ENCODE peak calls at places on chromosomes 6 and 20, in five cellular contexts. K, A, Q, J and P are unnamed samples.

GRCh38 chr6:160945516-160946177 is 45.9 kb upstream of the MAP3K4 start:
- DNase-seq in A (no peak), Q (no peak), K (no peak), J (no peak), P (no peak)

GRCh38 chr6:30571085-30572077 is at the start of gene ABCF1:
- DNase-seq in K (peak), A (peak), Q (peak), J (peak), P (peak)

GRCh38 chr20:32227316-32227715 is 19.6 kb downstream of the POFUT1 start:
- DNase-seq in J (no peak), Q (no peak), A (no peak), K (no peak), P (no peak)

GRCh38 chr20:53622247-53623114 is 28.8 kb upstream of the ZNF217 start:
- DNase-seq in K (no peak), A (no peak), J (peak), Q (no peak), P (no peak)

GRCh38 chr6:22980446-22980845 is 411.1 kb downstream of the HDGFL1 start:
- DNase-seq in Q (no peak), K (peak), A (no peak), J (no peak), P (no peak)

GRCh38 chr20:52150440-52151258 is 40.9 kb downstream of the ZFP64 start:
- DNase-seq in A (peak), Q (no peak), J (peak), K (peak), P (no peak)

GRCh38 chr6:160353950-160354496 is 5.8 kb downstream of the SLC22A3 start:
- DNase-seq in K (no peak), J (no peak), A (no peak), Q (no peak), P (no peak)

GRCh38 chr6:30647039-30647801 is at the start of gene C6orf136:
- DNase-seq in Q (peak), J (peak), A (peak), K (peak), P (peak)

GRCh38 chr6:75206338-75207210 is 721 bp upstream of the COL12A1 start:
- DNase-seq in Q (no peak), J (no peak), K (no peak), A (peak), P (peak)

GRCh38 chr6:115064680-115065079 is 721.9 kb upstream of the HS3ST5 start:
- DNase-seq in K (no peak), A (no peak), J (no peak), Q (no peak), P (no peak)

GRCh38 chr6:139409026-139409425 is 34.6 kb upstream of the CITED2 start:
- DNase-seq in A (no peak), J (no peak), K (peak), Q (no peak), P (no peak)

GRCh38 chr6:157563611-157564284 is 182.8 kb downstream of the ZDHHC14 start:
- DNase-seq in A (no peak), J (no peak), Q (no peak), K (no peak), P (no peak)

GRCh38 chr6:122068291-122068769 is 331.1 kb upstream of the HSF2 start:
- DNase-seq in J (no peak), A (no peak), Q (no peak), K (no peak), P (no peak)

GRCh38 chr20:34209111-34209510 is 32.1 kb upstream of the ASIP start:
- DNase-seq in Q (no peak), J (no peak), A (no peak), K (no peak), P (no peak)

GRCh38 chr6:111230351-111231077 is 143.2 kb downstream of the SLC16A10 start:
- DNase-seq in K (peak), Q (no peak), A (no peak), J (no peak), P (no peak)

GRCh38 chr6:150297327-150298028 is 71.3 kb upstream of the IYD start:
- DNase-seq in Q (no peak), A (no peak), K (no peak), J (no peak), P (no peak)

GRCh38 chr6:164404802-164405488 is 904.5 kb downstream of the C6orf118 start:
- DNase-seq in J (no peak), A (no peak), Q (no peak), K (no peak), P (no peak)

GRCh38 chr6:168865522-168865921 is 388.1 kb downstream of the THBS2 start:
- DNase-seq in A (no peak), Q (no peak), J (no peak), K (no peak), P (no peak)

GRCh38 chr6:29709178-29709576 is 14.1 kb upstream of the HLA-F start:
- DNase-seq in Q (no peak), J (no peak), K (no peak), A (no peak), P (no peak)

GRCh38 chr20:24948939-24949679 is at the start of gene CST7:
- DNase-seq in K (no peak), J (peak), A (no peak), Q (peak), P (no peak)

GRCh38 chr20:3800256-3800877 is 4.3 kb downstream of the CDC25B start:
- DNase-seq in K (no peak), A (no peak), J (no peak), Q (peak), P (no peak)

GRCh38 chr6:153032255-153032882 is 29.9 kb upstream of the MTRF1L start:
- DNase-seq in J (no peak), Q (no peak), K (peak), A (no peak), P (no peak)

GRCh38 chr20:11246251-11246775 is 572.5 kb upstream of the JAG1 start:
- DNase-seq in A (no peak), J (peak), K (no peak), Q (no peak), P (no peak)

GRCh38 chr20:25020901-25021301 is 28.4 kb upstream of the APMAP start:
- DNase-seq in Q (no peak), A (no peak), J (no peak), K (no peak), P (no peak)

GRCh38 chr6:67812125-67812524 is 823.0 kb upstream of the ADGRB3 start:
- DNase-seq in K (no peak), A (no peak), J (no peak), Q (no peak), P (no peak)

GRCh38 chr6:127554435-127555006 is 22.5 kb upstream of the C6orf58 start:
- DNase-seq in K (peak), Q (peak), J (peak), A (peak), P (no peak)

GRCh38 chr20:40457404-40457803 is 231.6 kb downstream of the MAFB start:
- DNase-seq in Q (no peak), A (no peak), J (no peak), K (no peak), P (no peak)

GRCh38 chr6:129212081-129212480 is 329.1 kb downstream of the LAMA2 start:
- DNase-seq in Q (no peak), A (no peak), K (no peak), J (no peak), P (no peak)

GRCh38 chr6:134938896-134939295 is 11.0 kb downstream of the ALDH8A1 start:
- DNase-seq in K (peak), J (peak), A (no peak), Q (no peak), P (no peak)

GRCh38 chr20:41061155-41061554 is 32.5 kb downstream of the TOP1 start:
- DNase-seq in A (no peak), K (no peak), J (no peak), Q (no peak), P (no peak)

GRCh38 chr6:40588480-40588879 is 1.3 kb upstream of the LRFN2 start:
- DNase-seq in Q (no peak), A (no peak), K (no peak), J (no peak), P (no peak)

GRCh38 chr6:40586369-40586768 is 795 bp downstream of the LRFN2 start:
- DNase-seq in J (peak), K (no peak), A (peak), Q (no peak), P (no peak)

GRCh38 chr6:40586800-40587201 is 363 bp downstream of the LRFN2 start:
- DNase-seq in A (peak), J (no peak), Q (no peak), K (no peak), P (peak)

GRCh38 chr6:40587240-40588069 is at the start of gene LRFN2:
- DNase-seq in K (peak), A (peak), J (peak), Q (peak), P (peak)

DNA sequence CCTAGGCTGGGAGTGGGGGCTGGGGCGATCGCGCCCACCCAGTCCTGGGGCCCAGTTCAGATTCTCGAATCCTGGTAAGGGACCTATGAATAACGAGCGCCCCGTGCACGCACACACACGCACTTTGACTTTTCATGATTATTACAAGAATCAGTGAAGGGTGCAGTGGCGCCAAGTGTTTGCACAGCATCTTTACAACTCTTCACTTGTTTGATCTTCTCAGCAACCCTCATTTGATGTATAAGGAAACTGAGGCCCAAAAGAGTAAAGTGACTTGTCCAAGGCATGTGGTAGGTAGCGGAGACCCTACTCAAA is 863 bp upstream of the LRFN2 start:
- DNase-seq in Q (no peak), K (no peak), A (no peak), J (no peak), P (no peak)
- TF ChIP-seq CTCF in Q (no peak), K (no peak), A (no peak), J (peak), P (peak)

DNA sequence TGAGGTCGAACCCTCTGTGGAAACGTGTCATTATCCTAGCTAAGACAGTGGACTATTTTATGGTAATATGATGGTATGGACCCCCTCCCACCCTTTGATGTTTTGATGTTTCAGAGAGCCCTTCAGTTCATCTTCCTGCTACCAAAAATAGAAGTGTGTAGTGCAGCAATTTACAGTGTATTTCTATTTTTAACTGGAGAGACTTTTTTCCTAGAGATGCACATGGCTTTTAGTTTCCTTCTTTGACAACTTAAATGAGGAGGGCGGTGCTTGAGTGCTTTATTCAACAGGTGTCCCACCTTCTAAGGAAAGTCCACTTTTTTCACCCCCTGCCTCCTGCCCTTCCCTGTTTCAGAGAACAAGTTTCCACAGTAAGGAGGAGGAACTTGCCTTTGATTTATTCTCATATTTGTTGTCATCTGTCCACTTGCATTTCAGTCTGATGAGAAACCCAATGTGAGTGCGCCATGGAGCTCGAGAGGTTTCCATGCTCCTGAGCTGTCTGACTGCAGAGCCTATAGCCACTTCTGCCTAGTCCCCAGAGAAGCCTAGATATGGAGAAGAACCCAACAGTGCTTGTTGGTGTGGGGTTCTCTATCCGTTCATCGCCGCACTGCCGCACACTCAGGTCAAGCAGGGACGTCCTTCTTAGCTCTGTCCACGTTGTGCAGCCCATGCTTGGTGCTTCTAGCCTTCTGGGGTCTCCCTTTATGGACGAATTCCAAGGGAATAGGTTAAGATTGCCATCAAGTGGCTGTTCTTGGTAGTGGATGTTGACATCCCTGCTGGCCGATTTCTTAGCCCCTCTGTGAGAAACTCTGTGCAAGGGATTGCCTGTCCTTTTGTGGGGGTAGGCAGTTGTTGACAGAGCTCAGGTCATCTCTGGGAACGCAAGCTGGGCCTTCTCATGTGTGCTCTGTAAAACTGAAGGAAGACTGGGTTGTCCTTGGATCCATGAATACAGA is 144.2 kb downstream of the JARID2 start:
- DNase-seq in Q (no peak), A (peak), K (peak), J (peak), P (peak)
- TF ChIP-seq CTCF in Q (peak), A (peak), K (peak), J (peak), P (peak)

GRCh38 chr6:123383718-123384117 is 253.0 kb downstream of the TRDN start:
- DNase-seq in J (no peak), Q (no peak), A (no peak), K (no peak), P (no peak)

GRCh38 chr6:123380257-123380656 is 256.5 kb downstream of the TRDN start:
- DNase-seq in Q (no peak), A (peak), J (peak), K (no peak), P (no peak)
- TF ChIP-seq CTCF in Q (peak), A (peak), J (peak), K (no peak), P (peak)

GRCh38 chr20:1474817-1475603 is 8.4 kb upstream of the NSFL1C start:
- DNase-seq in K (no peak), J (no peak), A (no peak), Q (no peak), P (no peak)
- TF ChIP-seq CTCF in K (peak), J (peak), A (no peak), Q (peak), P (no peak)

GRCh38 chr6:47310131-47310480 is 401 bp upstream of the TNFRSF21 start:
- DNase-seq in Q (no peak), J (no peak), A (no peak), K (no peak), P (no peak)
- TF ChIP-seq CTCF in Q (no peak), J (no peak), A (no peak), K (no peak), P (no peak)

GRCh38 chr20:13898012-13898612 is 92.3 kb downstream of the SEL1L2 start:
- DNase-seq in A (no peak), J (no peak), K (no peak), Q (no peak), P (no peak)
- TF ChIP-seq CTCF in A (no peak), J (peak), K (no peak), Q (peak), P (no peak)

DNA sequence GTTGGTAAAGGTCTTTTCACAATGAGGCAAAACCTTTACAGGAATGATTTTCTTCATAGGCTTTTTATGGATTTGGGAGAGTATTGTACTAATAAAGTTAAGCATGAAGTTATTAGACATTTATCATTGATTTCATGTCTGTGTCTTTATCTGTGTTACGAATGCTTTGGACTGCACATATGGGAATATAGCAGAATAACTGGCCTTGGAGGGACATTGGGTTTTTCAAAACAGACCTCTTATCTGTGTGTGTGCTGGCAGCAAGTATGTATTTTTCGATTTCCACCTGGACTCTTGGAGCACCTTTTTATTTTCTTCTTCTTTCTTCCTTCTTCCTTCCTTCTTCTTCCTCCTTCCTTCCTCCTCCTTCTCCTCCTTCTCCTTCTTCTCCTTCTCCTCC is 74.6 kb downstream of the CDKAL1 start:
- DNase-seq in J (no peak), Q (no peak), K (no peak), A (no peak), P (no peak)
- TF ChIP-seq CTCF in J (no peak), Q (no peak), K (no peak), A (no peak), P (no peak)

DNA sequence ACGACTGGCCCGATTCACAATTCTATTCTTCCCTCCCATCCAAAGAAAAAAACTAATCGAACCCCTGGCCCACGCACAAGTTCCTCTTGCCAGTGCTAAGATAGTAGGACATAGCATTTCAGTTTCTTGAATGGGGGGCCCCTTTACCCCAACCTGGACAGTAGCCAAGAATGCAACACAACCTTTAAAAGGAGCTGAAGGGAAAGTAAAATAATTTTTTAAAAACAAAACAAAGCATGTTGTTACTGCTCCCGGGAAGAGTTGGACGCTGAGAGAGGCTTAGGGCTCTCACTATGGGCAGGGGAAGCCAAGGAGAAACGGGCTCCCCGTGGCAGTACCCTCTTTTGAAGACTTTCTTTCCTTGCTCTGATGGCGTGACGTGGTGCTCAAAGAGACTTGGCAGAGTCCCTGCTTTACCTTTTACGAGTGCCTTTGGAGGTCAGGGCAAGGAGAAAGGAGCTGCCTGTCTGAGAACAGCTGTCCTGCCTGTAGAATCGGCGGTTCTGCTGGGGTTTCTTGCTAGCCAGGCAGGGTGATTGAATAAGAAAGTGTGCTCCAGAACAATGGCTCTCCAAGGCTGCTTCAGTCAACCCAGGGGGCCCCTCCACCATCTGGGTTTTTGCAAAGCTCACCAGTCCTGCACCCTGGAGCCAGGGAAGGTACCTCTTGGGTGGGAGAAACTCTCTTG is 5.8 kb downstream of the TFAP2C start:
- DNase-seq in A (no peak), Q (peak), J (no peak), K (no peak), P (no peak)
- TF ChIP-seq CTCF in A (no peak), Q (no peak), J (no peak), K (no peak), P (no peak)